ENCODE peak calls at places on chromosomes 12 and 14, in ten cellular contexts. O is left ventricle myocardium inferior, Q is SK-N-SH, Z is left lung, G is heart left ventricle, U is IMR-90, E is pancreas, F is A549, S is cardiac muscle cell, W is stomach. M is an unnamed sample.

GRCh38 chr12:21065845-21066244 is 65.1 kb upstream of the SLCO1B1 start:
- DNase-seq in U (no peak), Z (no peak), F (no peak), S (no peak), G (no peak), O (no peak), W (no peak), Q (no peak), E (no peak), M (no peak)

GRCh38 chr12:93274937-93275336 is 102.8 kb upstream of the NUDT4 start:
- DNase-seq in E (no peak), F (no peak), Q (no peak), U (no peak), Z (no peak), S (no peak), G (no peak), O (no peak), W (no peak), M (no peak)

GRCh38 chr12:34303091-34303870 is 281.0 kb downstream of the ALG10 start:
- DNase-seq in S (no peak), E (no peak), U (no peak), G (no peak), W (no peak), Q (no peak), O (no peak), Z (no peak), F (no peak), M (peak; percentile 35)

GRCh38 chr14:73462815-73463214 is 4.5 kb upstream of the NUMB start:
- DNase-seq in Q (peak; percentile 48), E (no peak), U (no peak), S (no peak), Z (no peak), F (no peak), G (peak; percentile 24), W (no peak), O (no peak), M (no peak)

GRCh38 chr14:22268875-22269274 is 320.1 kb downstream of the DAD1 start:
- DNase-seq in U (peak; percentile 47), F (no peak), O (no peak), S (no peak), W (no peak), Z (no peak), E (no peak), G (no peak), Q (no peak), M (no peak)

GRCh38 chr12:121934318-121934682 is 15.9 kb downstream of the CFAP251 start:
- DNase-seq in G (no peak), E (no peak), F (no peak), Q (no peak), W (no peak), O (no peak), U (peak; percentile 15), S (no peak), Z (no peak), M (no peak)

GRCh38 chr14:35821546-35822411 is 4.4 kb upstream of the BRMS1L start:
- DNase-seq in S (peak; percentile 43), Z (no peak), U (peak; percentile 45), Q (peak; percentile 61), O (no peak), G (no peak), W (no peak), F (peak; percentile 50), E (no peak), M (no peak)

GRCh38 chr12:25557830-25558436 is 4.8 kb upstream of the LMNTD1 start:
- DNase-seq in F (peak; percentile 8), S (peak; percentile 69), Z (no peak), U (peak; percentile 43), Q (peak; percentile 8), W (no peak), E (no peak), G (no peak), O (no peak), M (no peak)

GRCh38 chr12:16385779-16386646 is 38.6 kb downstream of the MGST1 start:
- DNase-seq in G (peak; percentile 22), W (peak; percentile 28), U (peak; percentile 70), O (no peak), F (peak; percentile 21), Q (peak; percentile 51), Z (no peak), S (peak; percentile 77), E (no peak), M (peak; percentile 28)

GRCh38 chr12:10901427-10901826 is 7.9 kb downstream of the TAS2R13 start:
- DNase-seq in W (no peak), G (no peak), E (no peak), Z (no peak), Q (no peak), F (no peak), O (no peak), U (no peak), S (no peak), M (no peak)

GRCh38 chr12:54034784-54035310 is 2.0 kb downstream of the HOXC5 start:
- DNase-seq in Q (no peak), Z (no peak), F (no peak), S (no peak), G (no peak), O (no peak), U (no peak), W (no peak), E (no peak), M (no peak)

GRCh38 chr12:54037360-54038259 is 4.8 kb downstream of the HOXC5 start:
- DNase-seq in Z (no peak), F (no peak), E (peak; percentile 12), O (no peak), Q (no peak), W (no peak), G (no peak), U (no peak), S (no peak), M (no peak)

GRCh38 chr12:54033980-54034783 is 1.3 kb downstream of the HOXC5 start:
- DNase-seq in S (no peak), U (no peak), W (no peak), Q (peak; percentile 83), Z (no peak), G (no peak), O (no peak), F (no peak), E (no peak), M (no peak)

GRCh38 chr12:54036620-54037359 is 3.9 kb downstream of the HOXC5 start:
- DNase-seq in Z (no peak), S (no peak), Q (no peak), O (no peak), E (peak; percentile 48), U (no peak), W (no peak), F (peak; percentile 56), G (no peak), M (no peak)

GRCh38 chr12:54035561-54036377 is 2.9 kb downstream of the HOXC5 start:
- DNase-seq in U (no peak), E (no peak), S (no peak), G (no peak), Q (peak; percentile 44), W (no peak), Z (no peak), F (no peak), O (no peak), M (no peak)
- H3K4me1 ChIP-seq in U (no peaks in the 10 kb centered on the region), E (no peaks in the 10 kb centered on the region), S (peaks cover 4% of the 10 kb centered on the region), G (peaks cover 3% of the 10 kb centered on the region), Q (no peaks in the 10 kb centered on the region), W (peaks cover 17% of the 10 kb centered on the region), Z (no peaks in the 10 kb centered on the region), F (peaks cover 7% of the 10 kb centered on the region), O (peaks cover 25% of the 10 kb centered on the region), M (peaks cover 5% of the 10 kb centered on the region)

DNA sequence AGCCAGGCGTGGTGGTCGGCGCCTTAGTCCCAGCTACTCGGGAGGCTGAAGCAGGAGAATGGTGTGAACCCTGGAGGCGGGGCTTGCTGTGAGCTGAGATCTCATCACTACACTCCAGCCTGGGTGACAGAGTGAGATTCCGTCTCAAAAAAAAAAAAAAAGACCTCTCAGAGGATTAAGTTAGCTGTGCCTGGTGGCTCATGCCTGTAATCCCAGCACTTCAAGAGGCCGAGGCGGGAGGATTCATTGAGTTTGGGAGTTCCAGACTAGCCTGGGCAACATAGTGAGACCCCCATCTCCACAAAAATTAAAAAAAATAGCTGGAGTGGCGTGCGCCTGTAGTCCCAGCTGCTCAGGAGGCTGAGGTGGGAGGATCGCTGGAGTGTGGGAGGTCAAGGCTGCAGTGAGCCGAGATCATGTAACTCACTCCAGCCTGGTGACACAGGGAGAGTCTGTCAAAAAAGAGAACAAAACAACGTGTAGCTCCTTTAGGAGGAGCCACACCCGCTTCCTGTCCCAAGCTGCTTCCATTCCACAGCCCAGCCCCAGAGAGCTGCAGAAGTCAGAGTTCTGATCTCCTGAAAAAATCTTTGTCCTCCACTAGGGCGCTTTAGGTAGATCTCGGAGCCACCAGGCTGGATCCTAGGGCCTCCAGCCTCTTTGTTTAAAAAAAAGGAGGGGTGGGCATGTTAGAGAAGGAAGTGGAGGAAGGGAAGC is 11.5 kb upstream of the ULK1 start:
- DNase-seq in E (no peak), U (no peak), S (no peak), G (no peak), O (no peak), F (peak; percentile 38), W (no peak), Z (no peak), Q (no peak), M (no peak)
- TF ChIP-seq CTCF in E (no peak), U (no peak), S (no peak), G (no peak), O (no peak), F (no peak), W (no peak), Z (no peak), Q (no peak), M (no peak)

DNA sequence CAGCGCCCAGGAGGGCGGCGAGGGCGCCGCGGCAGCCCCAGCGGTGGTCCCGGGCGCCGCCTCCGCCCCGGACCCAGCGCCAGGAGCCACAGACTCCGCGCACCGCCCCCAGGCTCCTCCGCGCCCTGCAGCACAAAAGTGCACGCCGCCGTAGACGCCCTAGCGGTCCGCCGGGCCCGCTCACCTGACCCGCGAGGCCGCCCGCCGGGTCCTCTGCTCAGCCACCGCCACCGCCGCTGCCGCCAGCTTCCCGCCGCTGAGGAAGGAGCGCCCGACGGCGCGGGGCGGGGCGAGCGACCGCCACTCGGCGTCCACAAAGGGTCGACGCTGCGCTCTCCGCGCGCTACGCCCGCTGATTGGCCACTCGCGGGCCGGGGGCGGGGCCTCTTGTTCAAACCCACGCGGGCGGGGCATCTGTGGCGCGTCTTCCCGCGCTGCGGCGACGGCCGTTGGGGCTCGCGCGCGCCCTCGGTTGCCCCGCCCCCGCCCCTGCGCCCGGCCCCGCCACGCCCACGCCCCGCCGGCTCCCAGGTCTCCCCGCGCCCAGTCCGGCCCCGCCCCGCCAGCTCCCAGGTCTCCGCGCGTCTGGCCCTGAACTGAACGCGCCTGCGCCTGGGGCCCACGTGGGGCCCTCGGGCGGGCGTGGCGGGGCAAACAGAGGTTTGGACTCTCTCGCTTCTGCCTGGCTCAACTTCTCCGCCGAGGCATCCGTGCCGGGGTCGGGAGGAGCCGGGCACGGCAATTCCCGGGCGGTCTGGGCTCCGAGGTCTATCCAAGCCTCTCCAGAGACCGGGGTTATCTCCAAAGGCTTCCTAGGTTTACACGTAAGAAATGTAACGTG is at the start of gene CDCA4:
- DNase-seq in F (peak; percentile 97), U (peak; percentile 93), Z (peak; percentile 95), G (peak; percentile 98), Q (peak; percentile 100), E (peak; percentile 99), W (peak; percentile 99), O (peak; percentile 98), S (peak; percentile 99), M (peak; percentile 98)
- H3K4me1 ChIP-seq in F (peaks cover 75% of the 10 kb centered on the region), U (peaks cover 15% of the 10 kb centered on the region), Z (peaks cover 13% of the 10 kb centered on the region), G (peaks cover 15% of the 10 kb centered on the region), Q (peaks cover 51% of the 10 kb centered on the region), E (peaks cover 14% of the 10 kb centered on the region), W (peaks cover 28% of the 10 kb centered on the region), O (peaks cover 35% of the 10 kb centered on the region), S (peaks cover 18% of the 10 kb centered on the region), M (no peaks in the 10 kb centered on the region)

DNA sequence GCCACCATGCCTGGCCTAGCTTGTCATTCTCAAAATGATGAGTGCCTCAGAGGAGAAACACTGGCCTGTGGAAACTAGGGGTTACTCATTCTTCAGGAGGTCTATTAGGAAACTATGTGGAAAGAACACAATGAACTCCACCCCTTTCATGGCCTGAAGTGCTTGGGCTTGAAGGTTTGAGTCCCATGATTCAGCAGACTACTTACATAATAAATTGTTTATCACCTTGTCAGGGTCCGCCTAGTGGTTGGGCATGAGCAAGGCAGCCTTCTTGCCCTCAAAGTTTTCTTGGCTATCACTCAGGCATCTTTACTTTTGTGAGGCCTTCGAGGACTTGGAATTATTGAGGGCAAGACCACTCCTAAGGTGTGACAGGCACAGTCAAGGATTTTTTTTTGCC is 251.2 kb downstream of the ACSS3 start:
- DNase-seq in F (no peak), E (no peak), S (no peak), Z (no peak), G (no peak), Q (no peak), W (no peak), O (no peak), U (peak; percentile 2), M (no peak)
- TF ChIP-seq CTCF in F (no peak), E (no peak), S (peak; percentile 17), Z (no peak), G (no peak), Q (peak; percentile 53), W (no peak), O (no peak), U (no peak), M (peak; percentile 11)